ENCODE peak calls at places on chromosomes 2 and 18, in six cellular contexts. O, B, I, W, N and E are unnamed samples.

GRCh38 chr18:67108894-67109293 is 407.6 kb downstream of the DSEL start:
- DNase-seq in N (no peak), O (no peak), B (no peak), W (no peak), I (no peak), E (no peak)

GRCh38 chr18:78685980-78686530 is 293.6 kb upstream of the SALL3 start:
- DNase-seq in I (no peak), O (no peak), W (no peak), B (no peak), N (no peak), E (no peak)

GRCh38 chr2:186588940-186589732 is 720 bp upstream of the ITGAV start:
- DNase-seq in B (no peak), N (no peak), I (no peak), O (no peak), W (no peak), E (no peak)

GRCh38 chr2:120155308-120155707 is 67.9 kb downstream of the TMEM185B start:
- DNase-seq in B (no peak), I (no peak), W (no peak), O (no peak), N (no peak), E (no peak)

GRCh38 chr2:33978471-33978870 is 379.4 kb upstream of the FAM98A start:
- DNase-seq in W (no peak), O (no peak), I (no peak), B (no peak), N (no peak), E (no peak)

GRCh38 chr18:62523631-62524442 is 1.0 kb downstream of the ZCCHC2 start:
- DNase-seq in I (peak; percentile 36), B (peak; percentile 82), N (no peak), O (no peak), W (no peak), E (peak; percentile 63)

GRCh38 chr18:57743008-57743407 is 60.1 kb downstream of the ATP8B1 start:
- DNase-seq in I (no peak), N (peak; percentile 90), W (peak; percentile 36), O (peak; percentile 43), B (no peak), E (no peak)

GRCh38 chr2:158667567-158667966 is 127.5 kb upstream of the DAPL1 start:
- DNase-seq in W (no peak), N (peak; percentile 47), I (no peak), B (no peak), O (peak; percentile 25), E (no peak)

GRCh38 chr18:11859903-11860407 is 8.7 kb downstream of the CHMP1B start:
- DNase-seq in O (no peak), W (no peak), N (peak; percentile 96), B (no peak), I (no peak), E (no peak)

GRCh38 chr2:240517342-240517741 is 40.4 kb downstream of the ANKMY1 start:
- DNase-seq in O (no peak), I (no peak), B (no peak), W (no peak), N (no peak), E (no peak)

GRCh38 chr18:3525870-3526420 is 76.0 kb downstream of the TGIF1 start:
- DNase-seq in W (no peak), I (no peak), B (peak; percentile 52), O (no peak), N (no peak), E (no peak)

GRCh38 chr2:45643095-45643494 is 8.4 kb upstream of the PRKCE start:
- DNase-seq in B (no peak), W (no peak), N (no peak), O (no peak), I (no peak), E (no peak)

GRCh38 chr2:3505771-3506170 is 13.6 kb downstream of the ADI1 start:
- DNase-seq in N (no peak), I (no peak), W (no peak), O (no peak), B (no peak), E (no peak)

GRCh38 chr2:28477087-28477486 is 18.8 kb upstream of the PLB1 start:
- DNase-seq in I (no peak), O (no peak), W (no peak), B (no peak), N (no peak), E (no peak)

GRCh38 chr2:137411556-137411955 is 552.7 kb upstream of the HNMT start:
- DNase-seq in B (no peak), I (no peak), W (no peak), N (no peak), O (no peak), E (no peak)

GRCh38 chr2:33059452-33060156 is 112.9 kb downstream of the LTBP1 start:
- DNase-seq in B (no peak), W (no peak), I (no peak), O (no peak), N (no peak), E (peak; percentile 11)

GRCh38 chr2:203909192-203909945 is 27.2 kb upstream of the ICOS start:
- DNase-seq in W (peak; percentile 40), O (peak; percentile 23), I (peak; percentile 8), N (peak; percentile 47), B (peak; percentile 35), E (peak; percentile 20)

GRCh38 chr18:6752200-6752873 is 22.8 kb downstream of the ARHGAP28 start:
- DNase-seq in I (no peak), W (no peak), B (no peak), N (peak; percentile 63), O (peak; percentile 18), E (no peak)

GRCh38 chr2:66567000-66567399 is 132.1 kb downstream of the MEIS1 start:
- DNase-seq in W (no peak), I (no peak), N (no peak), B (peak; percentile 41), O (no peak), E (peak; percentile 47)

GRCh38 chr2:95007822-95008221 is 17.7 kb upstream of the MAL start:
- DNase-seq in O (no peak), W (no peak), B (peak; percentile 75), N (no peak), I (no peak), E (no peak)

GRCh38 chr2:19357383-19358241 is 811 bp downstream of the OSR1 start:
- DNase-seq in I (no peak), N (no peak), B (peak; percentile 65), W (no peak), O (no peak), E (peak; percentile 39)

GRCh38 chr2:154029504-154029903 is 157.8 kb downstream of the GALNT13 start:
- DNase-seq in I (no peak), O (no peak), W (no peak), B (no peak), N (no peak), E (no peak)

GRCh38 chr2:42359894-42360483 is 1.0 kb downstream of the COX7A2L start:
- DNase-seq in O (no peak), B (no peak), I (no peak), N (peak; percentile 28), W (no peak), E (no peak)

GRCh38 chr2:8328189-8328588 is 353.7 kb upstream of the ID2 start:
- DNase-seq in O (no peak), B (no peak), I (no peak), W (no peak), N (no peak), E (no peak)

GRCh38 chr18:34873966-34874365 is 163.9 kb downstream of the DTNA start:
- DNase-seq in B (no peak), O (no peak), I (no peak), N (no peak), W (no peak), E (no peak)

GRCh38 chr2:227460079-227460485 is 11.9 kb upstream of the AGFG1 start:
- DNase-seq in W (no peak), B (no peak), I (no peak), N (peak; percentile 31), O (peak; percentile 47), E (no peak)

GRCh38 chr18:47558110-47558750 is 306.8 kb upstream of the SKOR2 start:
- DNase-seq in B (no peak), W (no peak), I (no peak), O (no peak), N (peak; percentile 15), E (no peak)

GRCh38 chr2:106956879-106957278 is 70.9 kb upstream of the ST6GAL2 start:
- DNase-seq in W (peak; percentile 89), I (no peak), O (peak; percentile 95), N (no peak), B (no peak), E (no peak)

GRCh38 chr2:55482186-55482945 is 37.2 kb upstream of the CFAP36 start:
- DNase-seq in O (no peak), B (peak; percentile 78), W (no peak), N (peak; percentile 55), I (peak; percentile 57), E (no peak)